ENCODE peak calls at places on chromosomes 16 and 17, in four cellular contexts. H, C, L and G are unnamed samples.

GRCh38 chr17:1882836-1883235 is 53.0 kb downstream of the RPA1 start:
- DNase-seq in C (no peak), H (peak), L (peak), G (peak)

GRCh38 chr17:80645706-80646325 is 101.2 kb downstream of the RPTOR start:
- DNase-seq in C (no peak), L (no peak), H (no peak), G (no peak)

GRCh38 chr17:63841350-63842172 is 924 bp downstream of the SMARCD2 start:
- DNase-seq in L (peak), H (no peak), C (no peak), G (peak)

GRCh38 chr17:81002409-81003361 is 11.0 kb downstream of the CHMP6 start:
- DNase-seq in C (no peak), L (peak), H (no peak), G (peak)

GRCh38 chr17:29138991-29139682 is 41.1 kb downstream of the MYO18A start:
- DNase-seq in C (no peak), L (no peak), H (no peak), G (no peak)

GRCh38 chr17:81432873-81433451 is 37.7 kb downstream of the BAHCC1 start:
- DNase-seq in H (no peak), L (no peak), C (no peak), G (no peak)

GRCh38 chr17:49993423-49994037 is 1.5 kb downstream of the DLX3 start:
- DNase-seq in H (no peak), C (no peak), L (peak), G (no peak)

GRCh38 chr16:75727221-75727620 is 931 bp upstream of the CPHXL start:
- DNase-seq in L (no peak), H (no peak), C (no peak), G (no peak)

GRCh38 chr16:85479972-85480726 is 133.0 kb upstream of the GSE1 start:
- DNase-seq in C (no peak), H (peak), L (peak), G (peak)

GRCh38 chr17:7023576-7024401 is 939 bp downstream of the BCL6B start:
- DNase-seq in L (peak), C (peak), H (peak), G (peak)

GRCh38 chr17:59669944-59670343 is 37.3 kb downstream of the PTRH2 start:
- DNase-seq in L (no peak), H (no peak), C (no peak), G (no peak)

GRCh38 chr17:65564793-65565192 is 3.3 kb upstream of the AXIN2 start:
- DNase-seq in H (no peak), L (no peak), C (no peak), G (peak)

GRCh38 chr16:89031715-89032659 is 55.0 kb upstream of the CBFA2T3 start:
- DNase-seq in L (no peak), C (peak), H (no peak), G (no peak)

GRCh38 chr17:82356845-82357355 is 2.1 kb upstream of the TEX19 start:
- DNase-seq in H (peak), C (no peak), L (no peak), G (no peak)

GRCh38 chr17:72967963-72968585 is 124.4 kb downstream of the SLC39A11 start:
- DNase-seq in L (no peak), H (no peak), C (no peak), G (peak)

GRCh38 chr17:50931003-50931878 is 65.1 kb upstream of the TOB1 start:
- DNase-seq in L (peak), C (no peak), H (peak), G (peak)